ENCODE peak calls at places on chromosomes 1 and 21, in seven cellular contexts. One of them, this sample, is unnamed.

GRCh38 chr1:205273551-205273982 is 45.8 kb downstream of the TMCC2 start:
- DNase-seq in K562: peak; percentile 88
- DNase-seq in HepG2: peak; percentile 65
- DNase-seq in SK-N-SH: peak; percentile 91
- DNase-seq in HCT116: peak; percentile 48
- DNase-seq in GM12878: peak; percentile 32
- DNase-seq in H1: peak; percentile 83
- DNase-seq in this sample: peak; percentile 89

GRCh38 chr1:84700065-84700464 is 9.8 kb upstream of the SSX2IP start:
- DNase-seq in K562: peak; percentile 23
- DNase-seq in HepG2: no peak
- DNase-seq in SK-N-SH: no peak
- DNase-seq in HCT116: no peak
- DNase-seq in GM12878: no peak
- DNase-seq in H1: no peak
- DNase-seq in this sample: no peak

GRCh38 chr21:25307489-25307888 is 299.8 kb downstream of the MRPL39 start:
- DNase-seq in K562: no peak
- DNase-seq in HepG2: no peak
- DNase-seq in SK-N-SH: no peak
- DNase-seq in HCT116: no peak
- DNase-seq in GM12878: no peak
- DNase-seq in H1: no peak
- DNase-seq in this sample: no peak

GRCh38 chr1:162832470-162832869 is 28.5 kb downstream of the CCDC190 start:
- DNase-seq in K562: peak; percentile 19
- DNase-seq in HepG2: no peak
- DNase-seq in SK-N-SH: no peak
- DNase-seq in HCT116: no peak
- DNase-seq in GM12878: no peak
- DNase-seq in H1: no peak
- DNase-seq in this sample: no peak

GRCh38 chr1:113042336-113043143 is 30.5 kb upstream of the LRIG2 start:
- DNase-seq in K562: peak; percentile 96
- DNase-seq in HepG2: peak; percentile 68
- DNase-seq in SK-N-SH: peak; percentile 79
- DNase-seq in HCT116: peak; percentile 36
- DNase-seq in GM12878: no peak
- DNase-seq in H1: peak; percentile 96
- DNase-seq in this sample: peak; percentile 31

GRCh38 chr1:51750218-51750617 is 128.3 kb downstream of the NRDC start:
- DNase-seq in K562: peak; percentile 79
- DNase-seq in HepG2: no peak
- DNase-seq in SK-N-SH: no peak
- DNase-seq in HCT116: no peak
- DNase-seq in GM12878: no peak
- DNase-seq in H1: no peak
- DNase-seq in this sample: no peak

GRCh38 chr21:25837545-25838263 is 102.9 kb downstream of the GABPA start:
- DNase-seq in K562: no peak
- DNase-seq in HepG2: no peak
- DNase-seq in SK-N-SH: no peak
- DNase-seq in HCT116: no peak
- DNase-seq in GM12878: no peak
- DNase-seq in H1: no peak
- DNase-seq in this sample: no peak

GRCh38 chr1:228852511-228853088 is 117.3 kb downstream of the RHOU start:
- DNase-seq in K562: no peak
- DNase-seq in HepG2: no peak
- DNase-seq in SK-N-SH: no peak
- DNase-seq in HCT116: no peak
- DNase-seq in GM12878: no peak
- DNase-seq in H1: no peak
- DNase-seq in this sample: no peak

GRCh38 chr1:186033744-186034345 is 299.7 kb downstream of the HMCN1 start:
- DNase-seq in K562: no peak
- DNase-seq in HepG2: no peak
- DNase-seq in SK-N-SH: no peak
- DNase-seq in HCT116: no peak
- DNase-seq in GM12878: no peak
- DNase-seq in H1: no peak
- DNase-seq in this sample: no peak

GRCh38 chr1:51699376-51699775 is 82.5 kb downstream of the OSBPL9 start:
- DNase-seq in K562: no peak
- DNase-seq in HepG2: no peak
- DNase-seq in SK-N-SH: no peak
- DNase-seq in HCT116: no peak
- DNase-seq in GM12878: no peak
- DNase-seq in H1: no peak
- DNase-seq in this sample: no peak

GRCh38 chr1:27111771-27112573 is 43.0 kb downstream of the SLC9A1 start:
- DNase-seq in K562: peak; percentile 78
- DNase-seq in HepG2: peak; percentile 73
- DNase-seq in SK-N-SH: peak; percentile 63
- DNase-seq in HCT116: peak; percentile 73
- DNase-seq in GM12878: no peak
- DNase-seq in H1: no peak
- DNase-seq in this sample: no peak

GRCh38 chr1:65297686-65298085 is 11.7 kb upstream of the DNAJC6 start:
- DNase-seq in K562: no peak
- DNase-seq in HepG2: no peak
- DNase-seq in SK-N-SH: no peak
- DNase-seq in HCT116: no peak
- DNase-seq in GM12878: no peak
- DNase-seq in H1: no peak
- DNase-seq in this sample: no peak

GRCh38 chr1:40919475-40920011 is 57.4 kb upstream of the CITED4 start:
- DNase-seq in K562: no peak
- DNase-seq in HepG2: peak; percentile 97
- DNase-seq in SK-N-SH: no peak
- DNase-seq in HCT116: peak; percentile 66
- DNase-seq in GM12878: no peak
- DNase-seq in H1: no peak
- DNase-seq in this sample: peak; percentile 91

GRCh38 chr1:41514381-41514780 is 29.9 kb upstream of the EDN2 start:
- DNase-seq in K562: no peak
- DNase-seq in HepG2: no peak
- DNase-seq in SK-N-SH: peak; percentile 89
- DNase-seq in HCT116: no peak
- DNase-seq in GM12878: no peak
- DNase-seq in H1: no peak
- DNase-seq in this sample: no peak

GRCh38 chr1:10530281-10530740 is 55.6 kb downstream of the PEX14 start:
- DNase-seq in K562: no peak
- DNase-seq in HepG2: no peak
- DNase-seq in SK-N-SH: peak; percentile 73
- DNase-seq in HCT116: no peak
- DNase-seq in GM12878: no peak
- DNase-seq in H1: peak; percentile 62
- DNase-seq in this sample: peak; percentile 83

GRCh38 chr1:38140025-38140487 is 93.5 kb upstream of the POU3F1 start:
- DNase-seq in K562: no peak
- DNase-seq in HepG2: peak; percentile 60
- DNase-seq in SK-N-SH: no peak
- DNase-seq in HCT116: no peak
- DNase-seq in GM12878: no peak
- DNase-seq in H1: peak; percentile 39
- DNase-seq in this sample: no peak

GRCh38 chr1:18666317-18666920 is 35.8 kb downstream of the PAX7 start:
- DNase-seq in K562: no peak
- DNase-seq in HepG2: no peak
- DNase-seq in SK-N-SH: no peak
- DNase-seq in HCT116: no peak
- DNase-seq in GM12878: no peak
- DNase-seq in H1: no peak
- DNase-seq in this sample: peak; percentile 92

DNA sequence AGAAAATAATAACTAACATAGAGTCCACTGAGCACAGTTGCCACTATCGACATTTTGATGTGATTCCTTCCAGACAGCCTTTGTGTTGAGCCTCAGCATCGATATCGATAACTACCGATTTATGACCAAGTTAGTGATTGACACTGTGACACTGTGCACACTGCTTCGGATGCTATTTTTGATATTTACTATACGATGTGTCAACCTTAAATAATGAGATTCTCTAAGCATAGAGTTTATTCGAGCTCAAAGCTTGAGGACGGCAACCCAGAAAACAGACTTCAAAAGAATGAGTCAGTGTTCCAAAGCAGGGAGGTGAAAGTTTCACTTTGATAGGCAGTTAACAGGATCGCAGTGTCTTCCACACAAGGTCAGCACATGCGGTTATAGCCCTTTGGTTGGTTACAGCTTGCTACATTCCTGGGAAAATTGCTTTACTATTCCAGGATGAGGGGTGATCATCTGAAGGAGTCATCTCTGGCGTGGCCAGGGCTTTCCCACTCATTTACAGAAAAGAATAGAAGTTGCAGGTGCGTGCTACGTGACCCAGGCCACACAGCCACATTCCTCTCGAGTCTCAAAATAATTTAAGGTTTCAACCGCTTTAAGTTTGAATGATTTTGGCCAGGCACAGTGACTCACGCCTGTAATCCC is 53.6 kb upstream of the EFHD2 start:
- DNase-seq in K562: no peak
- DNase-seq in HepG2: peak; percentile 93
- DNase-seq in SK-N-SH: no peak
- DNase-seq in HCT116: peak; percentile 92
- DNase-seq in GM12878: no peak
- DNase-seq in H1: no peak
- DNase-seq in this sample: no peak
- TF ChIP-seq JUND in K562: peak; percentile 28
- TF ChIP-seq JUND in HepG2: peak; percentile 32
- TF ChIP-seq JUND in SK-N-SH: no peak
- TF ChIP-seq JUND in HCT116: no peak
- TF ChIP-seq JUND in GM12878: no peak
- TF ChIP-seq JUND in H1: no peak
- TF ChIP-seq JUND in this sample: no peak

DNA sequence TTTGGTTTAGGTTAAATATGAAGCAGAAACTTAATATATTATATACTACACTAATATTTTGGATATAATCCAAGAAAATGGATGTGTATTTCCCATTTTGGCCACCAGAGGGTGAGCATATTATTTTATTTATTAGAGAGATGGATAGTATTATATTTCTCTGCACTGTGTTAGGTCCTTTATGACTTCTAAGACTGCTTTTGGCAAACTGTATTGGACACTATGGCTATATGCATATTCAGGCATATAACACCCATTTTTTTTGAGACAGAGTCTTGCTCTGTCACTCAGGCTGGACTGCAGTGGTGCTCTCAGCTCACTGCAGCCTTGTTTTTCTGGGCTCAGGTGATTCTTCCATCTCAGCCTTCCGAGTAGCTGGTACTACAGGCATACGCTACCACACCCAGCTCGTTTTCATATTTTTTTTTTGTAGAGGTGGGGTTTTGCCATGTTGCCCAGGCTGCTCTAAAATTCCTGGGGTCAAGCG is 17.8 kb upstream of the PGM1 start:
- DNase-seq in K562: peak; percentile 23
- DNase-seq in HepG2: no peak
- DNase-seq in SK-N-SH: peak; percentile 27
- DNase-seq in HCT116: peak; percentile 16
- DNase-seq in GM12878: no peak
- DNase-seq in H1: no peak
- DNase-seq in this sample: peak; percentile 52
- TF ChIP-seq JUND in K562: no peak
- TF ChIP-seq JUND in HepG2: no peak
- TF ChIP-seq JUND in SK-N-SH: no peak
- TF ChIP-seq JUND in HCT116: no peak
- TF ChIP-seq JUND in GM12878: no peak
- TF ChIP-seq JUND in H1: no peak
- TF ChIP-seq JUND in this sample: no peak

GRCh38 chr1:45067806-45068205 is 55.8 kb downstream of the UROD start:
- DNase-seq in K562: no peak
- DNase-seq in HepG2: no peak
- DNase-seq in SK-N-SH: no peak
- DNase-seq in HCT116: no peak
- DNase-seq in GM12878: no peak
- DNase-seq in H1: no peak
- DNase-seq in this sample: no peak
- TF ChIP-seq JUND in K562: no peak
- TF ChIP-seq JUND in HepG2: no peak
- TF ChIP-seq JUND in SK-N-SH: no peak
- TF ChIP-seq JUND in HCT116: no peak
- TF ChIP-seq JUND in GM12878: no peak
- TF ChIP-seq JUND in H1: no peak
- TF ChIP-seq JUND in this sample: no peak

GRCh38 chr1:24484208-24484607 is 18.4 kb upstream of the RCAN3 start:
- DNase-seq in K562: no peak
- DNase-seq in HepG2: no peak
- DNase-seq in SK-N-SH: no peak
- DNase-seq in HCT116: no peak
- DNase-seq in GM12878: no peak
- DNase-seq in H1: no peak
- DNase-seq in this sample: peak; percentile 16

GRCh38 chr1:24489674-24490073 is 13.0 kb upstream of the RCAN3 start:
- DNase-seq in K562: no peak
- DNase-seq in HepG2: no peak
- DNase-seq in SK-N-SH: no peak
- DNase-seq in HCT116: no peak
- DNase-seq in GM12878: no peak
- DNase-seq in H1: no peak
- DNase-seq in this sample: no peak

GRCh38 chr1:24487455-24487854 is 15.2 kb upstream of the RCAN3 start:
- DNase-seq in K562: no peak
- DNase-seq in HepG2: no peak
- DNase-seq in SK-N-SH: no peak
- DNase-seq in HCT116: no peak
- DNase-seq in GM12878: no peak
- DNase-seq in H1: no peak
- DNase-seq in this sample: no peak

GRCh38 chr1:24483441-24483840 is 19.2 kb upstream of the RCAN3 start:
- DNase-seq in K562: no peak
- DNase-seq in HepG2: no peak
- DNase-seq in SK-N-SH: no peak
- DNase-seq in HCT116: no peak
- DNase-seq in GM12878: no peak
- DNase-seq in H1: no peak
- DNase-seq in this sample: no peak

DNA sequence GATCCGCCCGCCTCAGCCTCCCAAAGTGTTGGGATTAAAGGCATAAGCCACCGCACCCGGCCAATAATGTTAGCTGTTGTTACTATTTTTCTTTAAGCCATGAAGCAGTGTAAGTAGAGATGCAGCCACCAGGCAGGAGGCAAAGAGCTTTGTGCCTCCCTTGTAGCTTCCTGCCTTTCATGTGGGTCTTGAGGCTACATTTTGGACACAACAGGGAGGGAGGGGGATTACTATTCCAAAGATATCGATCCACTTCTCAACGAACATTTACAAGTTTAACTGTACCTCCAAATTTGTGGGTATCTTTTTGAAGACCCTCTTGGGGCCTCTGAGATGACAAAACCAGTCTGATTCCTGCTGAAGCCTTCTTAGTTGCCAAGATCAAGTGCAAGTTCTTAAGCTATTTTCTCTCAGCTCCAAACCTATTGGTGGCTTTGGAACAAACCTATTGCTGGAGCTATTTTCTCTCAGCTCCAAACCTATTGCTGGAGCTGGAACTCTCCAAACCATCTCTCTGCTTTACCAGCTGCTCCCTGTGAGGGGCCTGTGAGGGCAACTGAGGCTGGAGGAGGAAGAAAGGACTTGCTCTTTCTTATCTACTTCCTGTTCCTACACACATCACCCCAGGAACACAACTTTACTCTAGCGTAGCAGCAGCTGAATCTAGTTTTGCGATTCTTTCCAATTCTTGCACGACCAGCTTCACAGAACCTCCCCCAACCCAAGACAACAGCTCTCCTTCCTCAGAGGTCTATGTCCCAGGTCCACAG is 16.2 kb upstream of the RCAN3 start:
- DNase-seq in K562: no peak
- DNase-seq in HepG2: no peak
- DNase-seq in SK-N-SH: no peak
- DNase-seq in HCT116: no peak
- DNase-seq in GM12878: no peak
- DNase-seq in H1: no peak
- DNase-seq in this sample: no peak
- TF ChIP-seq JUND in K562: no peak
- TF ChIP-seq JUND in HepG2: no peak
- TF ChIP-seq JUND in SK-N-SH: no peak
- TF ChIP-seq JUND in HCT116: no peak
- TF ChIP-seq JUND in GM12878: no peak
- TF ChIP-seq JUND in H1: no peak
- TF ChIP-seq JUND in this sample: no peak

This sample was measured in T47D.